ENCODE peak calls at places on chromosomes 13 and 19, in seven cellular contexts. One of them, this sample, is unnamed.
A peak's percentile ranks its signal among the peaks of the same experiment; 100 is the strongest.

GRCh38 chr13:54241719-54242118 is 1213.1 kb downstream of the OLFM4 start:
- DNase-seq in lung: no peak
- DNase-seq in omental fat pad: no peak
- DNase-seq in A549: no peak
- DNase-seq in lower leg skin: no peak
- DNase-seq in AG10803: no peak
- DNase-seq in nephron progenitor cell: no peak
- DNase-seq in this sample: no peak

GRCh38 chr19:1672038-1672768 is 19.8 kb upstream of the TCF3 start:
- DNase-seq in lung: no peak
- DNase-seq in omental fat pad: no peak
- DNase-seq in A549: no peak
- DNase-seq in lower leg skin: no peak
- DNase-seq in AG10803: peak; percentile 31
- DNase-seq in nephron progenitor cell: peak; percentile 65
- DNase-seq in this sample: no peak

GRCh38 chr13:74070065-74070464 is 64.1 kb downstream of the KLF12 start:
- DNase-seq in lung: no peak
- DNase-seq in omental fat pad: no peak
- DNase-seq in A549: no peak
- DNase-seq in lower leg skin: no peak
- DNase-seq in AG10803: no peak
- DNase-seq in nephron progenitor cell: no peak
- DNase-seq in this sample: no peak

GRCh38 chr13:91748416-91749089 is 350.1 kb downstream of the GPC5 start:
- DNase-seq in lung: no peak
- DNase-seq in omental fat pad: no peak
- DNase-seq in A549: no peak
- DNase-seq in lower leg skin: no peak
- DNase-seq in AG10803: no peak
- DNase-seq in nephron progenitor cell: no peak
- DNase-seq in this sample: no peak

GRCh38 chr19:13579388-13580060 is 73.2 kb upstream of the CACNA1A start:
- DNase-seq in lung: no peak
- DNase-seq in omental fat pad: no peak
- DNase-seq in A549: no peak
- DNase-seq in lower leg skin: no peak
- DNase-seq in AG10803: peak; percentile 78
- DNase-seq in nephron progenitor cell: no peak
- DNase-seq in this sample: no peak

GRCh38 chr19:42083537-42083936 is 7.6 kb downstream of the ZNF574 start:
- DNase-seq in lung: no peak
- DNase-seq in omental fat pad: no peak
- DNase-seq in A549: no peak
- DNase-seq in lower leg skin: no peak
- DNase-seq in AG10803: no peak
- DNase-seq in nephron progenitor cell: no peak
- DNase-seq in this sample: no peak

GRCh38 chr19:49342291-49342721 is 7.1 kb downstream of the CD37 start:
- DNase-seq in lung: no peak
- DNase-seq in omental fat pad: no peak
- DNase-seq in A549: no peak
- DNase-seq in lower leg skin: no peak
- DNase-seq in AG10803: no peak
- DNase-seq in nephron progenitor cell: no peak
- DNase-seq in this sample: no peak

GRCh38 chr19:48059331-48059730 is 15.5 kb upstream of the CABP5 start:
- DNase-seq in lung: no peak
- DNase-seq in omental fat pad: no peak
- DNase-seq in A549: no peak
- DNase-seq in lower leg skin: no peak
- DNase-seq in AG10803: no peak
- DNase-seq in nephron progenitor cell: no peak
- DNase-seq in this sample: no peak

GRCh38 chr19:29686285-29686805 is 21.1 kb downstream of the PLEKHF1 start:
- DNase-seq in lung: no peak
- DNase-seq in omental fat pad: no peak
- DNase-seq in A549: no peak
- DNase-seq in lower leg skin: no peak
- DNase-seq in AG10803: no peak
- DNase-seq in nephron progenitor cell: no peak
- DNase-seq in this sample: no peak

GRCh38 chr13:113013303-113013702 is 44.3 kb downstream of the MCF2L start:
- DNase-seq in lung: no peak
- DNase-seq in omental fat pad: no peak
- DNase-seq in A549: no peak
- DNase-seq in lower leg skin: peak; percentile 45
- DNase-seq in AG10803: no peak
- DNase-seq in nephron progenitor cell: no peak
- DNase-seq in this sample: no peak

GRCh38 chr13:52851153-52851962 is 2.9 kb upstream of the PCDH8 start:
- DNase-seq in lung: peak; percentile 35
- DNase-seq in omental fat pad: no peak
- DNase-seq in A549: no peak
- DNase-seq in lower leg skin: no peak
- DNase-seq in AG10803: peak; percentile 9
- DNase-seq in nephron progenitor cell: peak; percentile 56
- DNase-seq in this sample: peak; percentile 56

GRCh38 chr19:50315773-50316448 is 13.3 kb downstream of the KCNC3 start:
- DNase-seq in lung: no peak
- DNase-seq in omental fat pad: no peak
- DNase-seq in A549: peak; percentile 76
- DNase-seq in lower leg skin: no peak
- DNase-seq in AG10803: no peak
- DNase-seq in nephron progenitor cell: peak; percentile 46
- DNase-seq in this sample: no peak

GRCh38 chr13:32107474-32107873 is 75.9 kb downstream of the FRY start:
- DNase-seq in lung: no peak
- DNase-seq in omental fat pad: no peak
- DNase-seq in A549: no peak
- DNase-seq in lower leg skin: no peak
- DNase-seq in AG10803: no peak
- DNase-seq in nephron progenitor cell: no peak
- DNase-seq in this sample: no peak

GRCh38 chr13:63864171-63864902 is 2448.7 kb upstream of the PCDH20 start:
- DNase-seq in lung: no peak
- DNase-seq in omental fat pad: no peak
- DNase-seq in A549: no peak
- DNase-seq in lower leg skin: no peak
- DNase-seq in AG10803: no peak
- DNase-seq in nephron progenitor cell: no peak
- DNase-seq in this sample: no peak

GRCh38 chr13:75312884-75313520 is 169.0 kb downstream of the TBC1D4 start:
- DNase-seq in lung: no peak
- DNase-seq in omental fat pad: no peak
- DNase-seq in A549: no peak
- DNase-seq in lower leg skin: no peak
- DNase-seq in AG10803: no peak
- DNase-seq in nephron progenitor cell: no peak
- DNase-seq in this sample: no peak

GRCh38 chr19:5150331-5150901 is 181.5 kb downstream of the KDM4B start:
- DNase-seq in lung: no peak
- DNase-seq in omental fat pad: no peak
- DNase-seq in A549: no peak
- DNase-seq in lower leg skin: no peak
- DNase-seq in AG10803: no peak
- DNase-seq in nephron progenitor cell: no peak
- DNase-seq in this sample: no peak

GRCh38 chr19:49664171-49665070 is 1.2 kb downstream of the IRF3 start:
- DNase-seq in lung: peak; percentile 94
- DNase-seq in omental fat pad: peak; percentile 94
- DNase-seq in A549: peak; percentile 95
- DNase-seq in lower leg skin: peak; percentile 87
- DNase-seq in AG10803: peak; percentile 69
- DNase-seq in nephron progenitor cell: peak; percentile 97
- DNase-seq in this sample: peak; percentile 80

GRCh38 chr19:18368504-18369222 is 17.3 kb upstream of the GDF15 start:
- DNase-seq in lung: no peak
- DNase-seq in omental fat pad: no peak
- DNase-seq in A549: no peak
- DNase-seq in lower leg skin: no peak
- DNase-seq in AG10803: no peak
- DNase-seq in nephron progenitor cell: no peak
- DNase-seq in this sample: peak; percentile 29

GRCh38 chr13:53873558-53873957 is 844.9 kb downstream of the OLFM4 start:
- DNase-seq in lung: no peak
- DNase-seq in omental fat pad: no peak
- DNase-seq in A549: no peak
- DNase-seq in lower leg skin: no peak
- DNase-seq in AG10803: no peak
- DNase-seq in nephron progenitor cell: no peak
- DNase-seq in this sample: no peak

GRCh38 chr13:110298566-110299321 is 8.2 kb downstream of the COL4A1 start:
- DNase-seq in lung: no peak
- DNase-seq in omental fat pad: no peak
- DNase-seq in A549: no peak
- DNase-seq in lower leg skin: no peak
- DNase-seq in AG10803: no peak
- DNase-seq in nephron progenitor cell: no peak
- DNase-seq in this sample: no peak

GRCh38 chr19:32581704-32582164 is 744 bp downstream of the PDCD5 start:
- DNase-seq in lung: no peak
- DNase-seq in omental fat pad: no peak
- DNase-seq in A549: peak; percentile 54
- DNase-seq in lower leg skin: no peak
- DNase-seq in AG10803: peak; percentile 43
- DNase-seq in nephron progenitor cell: peak; percentile 41
- DNase-seq in this sample: peak; percentile 9

GRCh38 chr13:67228031-67228430 is 2.1 kb downstream of the PCDH9 start:
- DNase-seq in lung: no peak
- DNase-seq in omental fat pad: no peak
- DNase-seq in A549: no peak
- DNase-seq in lower leg skin: no peak
- DNase-seq in AG10803: no peak
- DNase-seq in nephron progenitor cell: no peak
- DNase-seq in this sample: no peak

GRCh38 chr19:29928831-29929230 is 13.2 kb upstream of the URI1 start:
- DNase-seq in lung: no peak
- DNase-seq in omental fat pad: no peak
- DNase-seq in A549: no peak
- DNase-seq in lower leg skin: no peak
- DNase-seq in AG10803: no peak
- DNase-seq in nephron progenitor cell: no peak
- DNase-seq in this sample: no peak

GRCh38 chr13:110161112-110161897 is 145.7 kb downstream of the COL4A1 start:
- DNase-seq in lung: no peak
- DNase-seq in omental fat pad: no peak
- DNase-seq in A549: no peak
- DNase-seq in lower leg skin: no peak
- DNase-seq in AG10803: no peak
- DNase-seq in nephron progenitor cell: no peak
- DNase-seq in this sample: no peak

DNA sequence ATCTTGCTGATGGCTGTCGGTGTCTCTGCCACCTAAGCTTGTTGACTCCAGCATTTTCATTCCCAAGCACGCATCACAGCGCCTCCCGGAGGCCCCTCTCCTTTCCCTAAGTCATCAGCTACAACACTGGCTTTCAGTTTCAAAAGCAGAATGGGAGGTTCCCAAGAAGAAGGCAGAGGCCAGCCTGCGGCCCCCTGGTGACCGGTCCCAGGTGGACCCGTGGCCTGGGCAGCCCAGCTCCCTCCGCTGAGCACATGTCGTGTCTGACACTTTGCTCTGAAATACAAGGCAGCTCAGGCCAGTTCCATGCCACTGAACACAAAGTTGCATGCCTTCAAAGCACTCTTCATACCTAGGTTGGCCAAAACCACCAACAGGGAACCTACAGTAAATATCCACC is 8.5 kb downstream of the MLLT1 start:
- DNase-seq in lung: no peak
- DNase-seq in omental fat pad: no peak
- DNase-seq in A549: no peak
- DNase-seq in lower leg skin: no peak
- DNase-seq in AG10803: peak; percentile 44
- DNase-seq in nephron progenitor cell: no peak
- DNase-seq in this sample: no peak
- TF ChIP-seq CTCF in lung: no peak
- TF ChIP-seq CTCF in omental fat pad: no peak
- TF ChIP-seq CTCF in A549: no peak
- TF ChIP-seq CTCF in lower leg skin: no peak
- TF ChIP-seq CTCF in AG10803: peak; percentile 43
- TF ChIP-seq CTCF in nephron progenitor cell: no peak
- TF ChIP-seq CTCF in this sample: no peak

GRCh38 chr19:7766535-7766934 is 3.5 kb downstream of the CLEC4M start:
- DNase-seq in lung: no peak
- DNase-seq in omental fat pad: no peak
- DNase-seq in A549: no peak
- DNase-seq in lower leg skin: no peak
- DNase-seq in AG10803: no peak
- DNase-seq in nephron progenitor cell: no peak
- DNase-seq in this sample: no peak
- TF ChIP-seq CTCF in lung: no peak
- TF ChIP-seq CTCF in omental fat pad: no peak
- TF ChIP-seq CTCF in A549: no peak
- TF ChIP-seq CTCF in lower leg skin: no peak
- TF ChIP-seq CTCF in AG10803: no peak
- TF ChIP-seq CTCF in nephron progenitor cell: no peak
- TF ChIP-seq CTCF in this sample: no peak

DNA sequence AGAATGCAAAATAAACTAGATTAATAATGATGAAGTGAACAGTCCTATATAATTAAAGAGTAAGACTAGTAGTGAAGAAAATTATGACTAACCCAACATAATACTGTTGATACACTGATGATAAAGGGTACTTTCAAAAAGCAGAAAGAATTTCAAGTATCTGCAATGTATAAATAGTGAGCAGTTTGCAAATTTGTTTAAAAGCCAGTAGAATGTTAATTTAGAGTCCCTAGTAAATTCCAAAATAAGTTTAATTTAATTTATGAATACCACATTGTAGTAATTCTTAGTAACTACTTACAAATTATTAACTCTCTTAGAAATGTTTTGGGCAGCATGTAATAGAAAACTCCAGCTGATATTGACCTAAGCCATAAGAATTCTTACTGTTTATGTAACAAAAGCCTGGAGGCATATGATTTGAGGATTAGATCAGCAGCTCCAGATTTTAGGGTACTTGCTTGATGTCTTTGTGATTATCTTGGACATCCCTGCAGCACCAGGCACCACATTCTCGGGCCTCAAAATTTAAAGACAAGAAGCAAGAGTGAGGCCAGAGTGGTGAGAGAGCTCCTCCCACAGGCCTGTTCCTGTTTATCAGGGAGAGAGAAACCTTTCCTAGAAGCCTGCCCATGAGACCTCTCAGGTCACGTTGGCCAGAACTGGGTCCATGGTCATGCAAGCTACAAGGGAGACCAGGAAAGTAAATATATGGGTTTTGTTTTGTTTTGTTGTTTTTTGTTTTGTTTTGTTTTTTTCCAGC is 67.6 kb upstream of the TDRD3 start:
- DNase-seq in lung: peak; percentile 32
- DNase-seq in omental fat pad: no peak
- DNase-seq in A549: peak; percentile 21
- DNase-seq in lower leg skin: no peak
- DNase-seq in AG10803: peak; percentile 17
- DNase-seq in nephron progenitor cell: peak; percentile 45
- DNase-seq in this sample: peak; percentile 12
- TF ChIP-seq CTCF in lung: no peak
- TF ChIP-seq CTCF in omental fat pad: no peak
- TF ChIP-seq CTCF in A549: peak; percentile 19
- TF ChIP-seq CTCF in lower leg skin: no peak
- TF ChIP-seq CTCF in AG10803: peak; percentile 50
- TF ChIP-seq CTCF in nephron progenitor cell: peak; percentile 53
- TF ChIP-seq CTCF in this sample: peak; percentile 65

GRCh38 chr13:70622785-70623184 is 514.5 kb upstream of the KLHL1 start:
- DNase-seq in lung: no peak
- DNase-seq in omental fat pad: no peak
- DNase-seq in A549: no peak
- DNase-seq in lower leg skin: no peak
- DNase-seq in AG10803: no peak
- DNase-seq in nephron progenitor cell: no peak
- DNase-seq in this sample: no peak

GRCh38 chr13:70623260-70623659 is 515.0 kb upstream of the KLHL1 start:
- DNase-seq in lung: no peak
- DNase-seq in omental fat pad: no peak
- DNase-seq in A549: no peak
- DNase-seq in lower leg skin: no peak
- DNase-seq in AG10803: peak; percentile 0
- DNase-seq in nephron progenitor cell: no peak
- DNase-seq in this sample: no peak
- TF ChIP-seq CTCF in lung: no peak
- TF ChIP-seq CTCF in omental fat pad: no peak
- TF ChIP-seq CTCF in A549: peak; percentile 26
- TF ChIP-seq CTCF in lower leg skin: no peak
- TF ChIP-seq CTCF in AG10803: peak; percentile 26
- TF ChIP-seq CTCF in nephron progenitor cell: peak; percentile 52
- TF ChIP-seq CTCF in this sample: peak; percentile 75

This sample was measured in neural crest cell.